ENCODE peak calls at places on chromosome 11, in six cellular contexts. K is IMR-90, C is A549, N is fibroblast of lung, E is brain microvascular endothelial cell, S is colonic mucosa. O is an unnamed sample.

GRCh38 chr11:75275581-75275980 is 35.0 kb downstream of the TPBGL start:
- DNase-seq in K (peak), C (no peak), S (peak), N (no peak), E (no peak), O (no peak)

GRCh38 chr11:79313513-79313912 is 127.3 kb downstream of the TENM4 start:
- DNase-seq in K (no peak), N (no peak), S (no peak), E (no peak), C (no peak), O (no peak)

GRCh38 chr11:104254347-104254746 is 90.4 kb upstream of the PDGFD start:
- DNase-seq in N (peak), K (no peak), S (peak), C (peak), E (peak), O (no peak)

GRCh38 chr11:21888814-21889213 is 304.1 kb upstream of the ANO5 start:
- DNase-seq in S (no peak), K (no peak), E (no peak), C (peak), N (peak), O (no peak)

GRCh38 chr11:15650105-15650938 is 535.6 kb downstream of the INSC start:
- DNase-seq in E (peak), S (peak), C (peak), K (peak), N (peak), O (peak)

GRCh38 chr11:64400096-64400495 is 41.1 kb downstream of the RPS6KA4 start:
- DNase-seq in N (peak), S (no peak), C (no peak), K (no peak), E (peak), O (no peak)

GRCh38 chr11:128549256-128549944 is 38.0 kb downstream of the ETS1 start:
- DNase-seq in N (no peak), S (no peak), K (no peak), E (peak), C (no peak), O (no peak)

GRCh38 chr11:24509114-24509513 is 12.3 kb downstream of the LUZP2 start:
- DNase-seq in E (no peak), N (peak), K (peak), C (no peak), S (no peak), O (no peak)

GRCh38 chr11:128772814-128773213 is 78.9 kb downstream of the FLI1 start:
- DNase-seq in K (no peak), N (no peak), C (no peak), E (no peak), S (peak), O (no peak)

GRCh38 chr11:16895306-16895705 is 118.9 kb downstream of the PLEKHA7 start:
- DNase-seq in S (no peak), C (no peak), E (no peak), N (peak), K (no peak), O (no peak)

GRCh38 chr11:34002420-34002819 is 49.1 kb upstream of the CAPRIN1 start:
- DNase-seq in E (no peak), N (no peak), C (no peak), K (no peak), S (peak), O (no peak)

GRCh38 chr11:111879637-111879960 is 258 bp downstream of the CFAP68 start:
- DNase-seq in N (peak), S (no peak), C (no peak), K (no peak), E (no peak), O (no peak)

GRCh38 chr11:63931045-63931444 is 7.8 kb upstream of the NAA40 start:
- DNase-seq in S (no peak), E (no peak), C (no peak), N (no peak), K (no peak), O (no peak)

GRCh38 chr11:102666331-102666957 is 39.1 kb downstream of the MMP27 start:
- DNase-seq in E (peak), C (peak), K (peak), N (peak), S (peak), O (peak)

GRCh38 chr11:65419460-65419772 is 3.2 kb upstream of the NEAT1 start:
- DNase-seq in C (no peak), E (no peak), N (no peak), K (no peak), S (no peak), O (no peak)

GRCh38 chr11:18836415-18836814 is 44.8 kb upstream of the PTPN5 start:
- DNase-seq in C (no peak), K (no peak), E (no peak), N (no peak), S (no peak), O (no peak)

GRCh38 chr11:69954756-69955155 is 123.4 kb upstream of the ANO1 start:
- DNase-seq in S (no peak), E (no peak), K (no peak), C (no peak), N (no peak), O (no peak)

GRCh38 chr11:38176812-38177322 is 1578.8 kb upstream of the RAG2 start:
- DNase-seq in C (no peak), S (no peak), N (no peak), K (no peak), E (no peak), O (no peak)

GRCh38 chr11:20483931-20484330 is 96.4 kb downstream of the PRMT3 start:
- DNase-seq in S (no peak), E (no peak), N (peak), K (peak), C (no peak), O (no peak)

GRCh38 chr11:125110506-125110905 is 920 bp downstream of the TMEM218 start:
- DNase-seq in E (no peak), S (no peak), K (no peak), N (peak), C (no peak), O (no peak)

GRCh38 chr11:119044708-119045107 is 12.3 kb downstream of the HYOU1 start:
- DNase-seq in N (no peak), E (no peak), S (no peak), K (no peak), C (no peak), O (no peak)
- TF ChIP-seq CTCF in N (peak), E (peak), S (no peak), K (no peak), C (no peak), O (no peak)

GRCh38 chr11:115453693-115454092 is 50.5 kb downstream of the CADM1 start:
- DNase-seq in N (no peak), E (no peak), C (no peak), S (no peak), K (no peak), O (no peak)

GRCh38 chr11:115454525-115454924 is 49.7 kb downstream of the CADM1 start:
- DNase-seq in E (no peak), N (no peak), K (no peak), S (no peak), C (no peak), O (no peak)

GRCh38 chr11:115456019-115456418 is 48.2 kb downstream of the CADM1 start:
- DNase-seq in K (peak), C (no peak), E (no peak), S (no peak), N (peak), O (no peak)

GRCh38 chr11:115453158-115453557 is 51.1 kb downstream of the CADM1 start:
- DNase-seq in C (no peak), E (no peak), N (no peak), S (no peak), K (no peak), O (no peak)

DNA sequence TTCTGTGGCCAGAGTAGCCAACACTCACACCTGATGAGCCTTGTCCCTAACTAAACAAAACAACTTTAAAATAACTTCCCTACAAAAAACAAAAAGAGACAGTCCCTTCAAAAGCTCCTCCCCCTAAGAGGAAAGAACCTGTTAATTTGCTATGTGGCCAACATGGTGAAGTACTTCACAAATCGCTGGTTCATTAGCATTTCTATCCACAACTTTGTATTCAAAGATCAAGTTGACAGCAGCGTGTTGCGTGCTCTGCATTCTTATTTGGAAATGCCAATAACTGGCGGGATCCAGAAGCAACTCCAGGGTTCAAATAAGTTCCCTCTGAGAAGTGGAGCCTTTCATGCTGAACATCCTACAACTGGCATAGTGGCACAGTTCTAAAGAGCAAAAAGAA is 48.6 kb downstream of the CADM1 start:
- DNase-seq in N (no peak), C (no peak), E (no peak), K (no peak), S (no peak), O (no peak)
- TF ChIP-seq CTCF in N (no peak), C (no peak), E (no peak), K (no peak), S (no peak), O (no peak)

GRCh38 chr11:62546937-62547625 is 475 bp upstream of the AHNAK start:
- DNase-seq in K (peak), C (peak), E (no peak), N (peak), S (peak), O (no peak)

GRCh38 chr11:62544521-62545436 is 1.8 kb downstream of the AHNAK start:
- DNase-seq in N (peak), S (peak), K (no peak), C (peak), E (no peak), O (no peak)

GRCh38 chr11:62546244-62546936 is at the start of gene AHNAK:
- DNase-seq in N (peak), K (peak), E (no peak), S (peak), C (peak), O (peak)

GRCh38 chr11:62543680-62544444 is 2.7 kb downstream of the AHNAK start:
- DNase-seq in K (no peak), N (no peak), S (peak), C (no peak), E (no peak), O (no peak)

DNA sequence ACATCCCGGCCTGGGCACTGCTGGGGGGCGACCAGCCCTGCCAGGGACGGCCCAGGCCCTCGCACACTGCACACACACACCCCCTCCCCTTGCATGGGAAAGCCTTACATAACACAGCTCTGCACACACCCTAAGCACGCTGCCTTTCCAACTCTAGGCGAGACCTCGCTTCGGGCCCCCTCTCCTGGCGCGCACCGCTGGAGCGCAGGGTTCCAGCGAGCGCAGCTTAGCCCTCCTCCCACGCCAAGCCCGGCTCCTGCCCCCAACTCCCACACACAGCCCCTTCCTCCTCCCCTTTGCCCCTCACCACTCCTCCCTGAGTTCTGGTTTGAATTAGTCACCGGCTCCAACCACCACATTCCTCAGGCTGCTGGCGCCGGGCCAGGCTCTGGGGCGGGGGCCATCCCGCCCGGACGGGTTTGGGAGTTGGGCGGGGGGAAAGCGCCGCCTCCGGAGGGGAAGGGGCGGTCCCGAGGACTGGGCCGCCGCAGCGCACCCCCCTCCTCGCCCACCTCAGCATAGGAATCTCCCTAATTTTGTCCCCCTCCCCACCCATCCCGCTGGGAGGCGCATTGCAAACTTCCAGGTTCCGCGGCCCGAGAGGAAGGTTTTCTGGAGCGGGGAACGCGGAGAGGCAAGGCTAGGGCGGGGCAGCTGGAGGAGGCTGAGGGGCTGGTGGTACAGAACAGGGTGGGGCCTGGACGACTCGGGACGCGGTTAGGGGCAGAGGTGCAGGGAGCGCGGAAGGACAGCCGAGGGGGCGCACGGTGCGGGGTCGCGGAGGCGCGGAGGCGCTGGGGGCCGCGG is 966 bp downstream of the AHNAK start:
- DNase-seq in C (peak), N (peak), S (peak), K (peak), E (peak), O (no peak)
- TF ChIP-seq CTCF in C (no peak), N (no peak), S (no peak), K (peak), E (peak), O (no peak)

GRCh38 chr11:35043933-35044332 is 95.0 kb upstream of the CD44 start:
- DNase-seq in S (no peak), K (no peak), N (no peak), C (no peak), E (no peak), O (no peak)
- TF ChIP-seq CTCF in S (no peak), K (no peak), N (no peak), C (no peak), E (no peak), O (no peak)

GRCh38 chr11:67466962-67467771 is 1.9 kb downstream of the TMEM134 start:
- DNase-seq in C (no peak), S (no peak), K (no peak), N (no peak), E (no peak), O (no peak)

GRCh38 chr11:67468509-67468834 is 579 bp downstream of the TMEM134 start:
- DNase-seq in S (peak), C (no peak), K (no peak), E (no peak), N (no peak), O (no peak)

GRCh38 chr11:67468835-67469811 is at the start of gene TMEM134:
- DNase-seq in N (peak), C (peak), K (peak), S (peak), E (peak), O (peak)

GRCh38 chr11:67466367-67466766 is 2.7 kb downstream of the TMEM134 start:
- DNase-seq in C (no peak), N (no peak), E (no peak), S (no peak), K (no peak), O (no peak)

GRCh38 chr11:67468056-67468455 is 995 bp downstream of the TMEM134 start:
- DNase-seq in S (peak), K (no peak), N (peak), C (no peak), E (no peak), O (no peak)
- TF ChIP-seq CTCF in S (no peak), K (no peak), N (no peak), C (no peak), E (no peak), O (no peak)

GRCh38 chr11:83827940-83828554 is 541.9 kb upstream of the CCDC90B start:
- DNase-seq in K (peak), S (no peak), E (peak), C (peak), N (peak), O (peak)
- TF ChIP-seq CTCF in K (peak), S (no peak), E (peak), C (peak), N (peak), O (peak)

O was measured in GM13976.